ENCODE peak calls at places on chromosomes 16 and 17, in ten cellular contexts. One of them, this sample, is unnamed.
A peak's percentile ranks its signal among the peaks of the same experiment; 100 is the strongest.

GRCh38 chr17:14307560-14308024 is 6.7 kb downstream of the HS3ST3B1 start:
- DNase-seq in endothelial cell of umbilical vein: no peak
- DNase-seq in activated gamma-delta T cell treated with anti-CD3 and anti-CD28 coated beads, Interleukin-2, amount 50 U/mL, for 16 hours: no peak
- DNase-seq in hypothalamus: no peak
- DNase-seq in nucleus accumbens: no peak
- DNase-seq in stimulated activated CD4-positive, alpha-beta T cell treated with anti-CD3 and anti-CD28 coated beads, Interleukin-4, amount 100 ng/mL, for 4 hours: no peak
- DNase-seq in activated CD4-positive, alpha-beta T cell treated with anti-CD3 and anti-CD28 coated beads, Interleukin-2, amount 10 ng/mL, durations not matched to agents 7 days and 5 days: no peak
- DNase-seq in lung: no peak
- DNase-seq in AG08396: peak; percentile 77
- DNase-seq in tibial artery: no peak
- DNase-seq in this sample: no peak

GRCh38 chr16:84982434-84982833 is 28.9 kb downstream of the ZDHHC7 start:
- DNase-seq in activated CD4-positive, alpha-beta T cell treated with anti-CD3 and anti-CD28 coated beads, Interleukin-2, amount 10 ng/mL, durations not matched to agents 7 days and 5 days: no peak
- DNase-seq in hypothalamus: no peak
- DNase-seq in activated gamma-delta T cell treated with anti-CD3 and anti-CD28 coated beads, Interleukin-2, amount 50 U/mL, for 16 hours: no peak
- DNase-seq in lung: no peak
- DNase-seq in nucleus accumbens: no peak
- DNase-seq in AG08396: no peak
- DNase-seq in stimulated activated CD4-positive, alpha-beta T cell treated with anti-CD3 and anti-CD28 coated beads, Interleukin-4, amount 100 ng/mL, for 4 hours: no peak
- DNase-seq in endothelial cell of umbilical vein: no peak
- DNase-seq in tibial artery: no peak
- DNase-seq in this sample: no peak

GRCh38 chr17:31467502-31468256 is 76.2 kb downstream of the RAB11FIP4 start:
- DNase-seq in tibial artery: no peak
- DNase-seq in lung: no peak
- DNase-seq in endothelial cell of umbilical vein: peak; percentile 53
- DNase-seq in activated gamma-delta T cell treated with anti-CD3 and anti-CD28 coated beads, Interleukin-2, amount 50 U/mL, for 16 hours: no peak
- DNase-seq in activated CD4-positive, alpha-beta T cell treated with anti-CD3 and anti-CD28 coated beads, Interleukin-2, amount 10 ng/mL, durations not matched to agents 7 days and 5 days: no peak
- DNase-seq in stimulated activated CD4-positive, alpha-beta T cell treated with anti-CD3 and anti-CD28 coated beads, Interleukin-4, amount 100 ng/mL, for 4 hours: no peak
- DNase-seq in hypothalamus: peak; percentile 61
- DNase-seq in nucleus accumbens: no peak
- DNase-seq in AG08396: no peak
- DNase-seq in this sample: peak; percentile 69

GRCh38 chr17:59311051-59311468 is 20.4 kb upstream of the YPEL2 start:
- DNase-seq in hypothalamus: peak; percentile 3
- DNase-seq in activated gamma-delta T cell treated with anti-CD3 and anti-CD28 coated beads, Interleukin-2, amount 50 U/mL, for 16 hours: peak; percentile 13
- DNase-seq in stimulated activated CD4-positive, alpha-beta T cell treated with anti-CD3 and anti-CD28 coated beads, Interleukin-4, amount 100 ng/mL, for 4 hours: peak; percentile 25
- DNase-seq in lung: peak; percentile 35
- DNase-seq in nucleus accumbens: no peak
- DNase-seq in endothelial cell of umbilical vein: peak; percentile 79
- DNase-seq in tibial artery: peak; percentile 41
- DNase-seq in activated CD4-positive, alpha-beta T cell treated with anti-CD3 and anti-CD28 coated beads, Interleukin-2, amount 10 ng/mL, durations not matched to agents 7 days and 5 days: peak; percentile 63
- DNase-seq in AG08396: peak; percentile 69
- DNase-seq in this sample: peak; percentile 36

GRCh38 chr17:921161-921560 is 58.4 kb downstream of the NXN start:
- DNase-seq in AG08396: no peak
- DNase-seq in lung: peak; percentile 35
- DNase-seq in nucleus accumbens: no peak
- DNase-seq in activated gamma-delta T cell treated with anti-CD3 and anti-CD28 coated beads, Interleukin-2, amount 50 U/mL, for 16 hours: no peak
- DNase-seq in tibial artery: no peak
- DNase-seq in activated CD4-positive, alpha-beta T cell treated with anti-CD3 and anti-CD28 coated beads, Interleukin-2, amount 10 ng/mL, durations not matched to agents 7 days and 5 days: no peak
- DNase-seq in hypothalamus: no peak
- DNase-seq in endothelial cell of umbilical vein: no peak
- DNase-seq in stimulated activated CD4-positive, alpha-beta T cell treated with anti-CD3 and anti-CD28 coated beads, Interleukin-4, amount 100 ng/mL, for 4 hours: no peak
- DNase-seq in this sample: no peak

GRCh38 chr16:29745853-29746345 is at the start of gene C16orf54:
- DNase-seq in stimulated activated CD4-positive, alpha-beta T cell treated with anti-CD3 and anti-CD28 coated beads, Interleukin-4, amount 100 ng/mL, for 4 hours: peak; percentile 80
- DNase-seq in activated gamma-delta T cell treated with anti-CD3 and anti-CD28 coated beads, Interleukin-2, amount 50 U/mL, for 16 hours: peak; percentile 87
- DNase-seq in lung: peak; percentile 81
- DNase-seq in nucleus accumbens: no peak
- DNase-seq in AG08396: no peak
- DNase-seq in hypothalamus: peak; percentile 3
- DNase-seq in endothelial cell of umbilical vein: no peak
- DNase-seq in activated CD4-positive, alpha-beta T cell treated with anti-CD3 and anti-CD28 coated beads, Interleukin-2, amount 10 ng/mL, durations not matched to agents 7 days and 5 days: peak; percentile 99
- DNase-seq in tibial artery: peak; percentile 47
- DNase-seq in this sample: no peak

GRCh38 chr16:21950782-21951521 is 2.2 kb upstream of the UQCRC2 start:
- DNase-seq in nucleus accumbens: no peak
- DNase-seq in lung: no peak
- DNase-seq in tibial artery: no peak
- DNase-seq in activated CD4-positive, alpha-beta T cell treated with anti-CD3 and anti-CD28 coated beads, Interleukin-2, amount 10 ng/mL, durations not matched to agents 7 days and 5 days: peak; percentile 25
- DNase-seq in AG08396: peak; percentile 26
- DNase-seq in stimulated activated CD4-positive, alpha-beta T cell treated with anti-CD3 and anti-CD28 coated beads, Interleukin-4, amount 100 ng/mL, for 4 hours: no peak
- DNase-seq in activated gamma-delta T cell treated with anti-CD3 and anti-CD28 coated beads, Interleukin-2, amount 50 U/mL, for 16 hours: no peak
- DNase-seq in hypothalamus: no peak
- DNase-seq in endothelial cell of umbilical vein: peak; percentile 48
- DNase-seq in this sample: no peak

GRCh38 chr17:57657211-57657610 is 87.9 kb downstream of the CCDC182 start:
- DNase-seq in activated gamma-delta T cell treated with anti-CD3 and anti-CD28 coated beads, Interleukin-2, amount 50 U/mL, for 16 hours: no peak
- DNase-seq in AG08396: no peak
- DNase-seq in nucleus accumbens: no peak
- DNase-seq in endothelial cell of umbilical vein: no peak
- DNase-seq in hypothalamus: no peak
- DNase-seq in tibial artery: no peak
- DNase-seq in activated CD4-positive, alpha-beta T cell treated with anti-CD3 and anti-CD28 coated beads, Interleukin-2, amount 10 ng/mL, durations not matched to agents 7 days and 5 days: no peak
- DNase-seq in stimulated activated CD4-positive, alpha-beta T cell treated with anti-CD3 and anti-CD28 coated beads, Interleukin-4, amount 100 ng/mL, for 4 hours: no peak
- DNase-seq in lung: no peak
- DNase-seq in this sample: no peak

GRCh38 chr17:41284043-41284442 is 8.5 kb downstream of the KRTAP9-7 start:
- DNase-seq in tibial artery: no peak
- DNase-seq in lung: no peak
- DNase-seq in hypothalamus: no peak
- DNase-seq in stimulated activated CD4-positive, alpha-beta T cell treated with anti-CD3 and anti-CD28 coated beads, Interleukin-4, amount 100 ng/mL, for 4 hours: no peak
- DNase-seq in activated gamma-delta T cell treated with anti-CD3 and anti-CD28 coated beads, Interleukin-2, amount 50 U/mL, for 16 hours: no peak
- DNase-seq in activated CD4-positive, alpha-beta T cell treated with anti-CD3 and anti-CD28 coated beads, Interleukin-2, amount 10 ng/mL, durations not matched to agents 7 days and 5 days: no peak
- DNase-seq in endothelial cell of umbilical vein: peak; percentile 0
- DNase-seq in AG08396: no peak
- DNase-seq in nucleus accumbens: no peak
- DNase-seq in this sample: no peak

GRCh38 chr16:24853830-24854229 is 8.1 kb downstream of the SLC5A11 start:
- DNase-seq in stimulated activated CD4-positive, alpha-beta T cell treated with anti-CD3 and anti-CD28 coated beads, Interleukin-4, amount 100 ng/mL, for 4 hours: no peak
- DNase-seq in AG08396: peak; percentile 37
- DNase-seq in tibial artery: no peak
- DNase-seq in hypothalamus: peak; percentile 52
- DNase-seq in endothelial cell of umbilical vein: peak; percentile 63
- DNase-seq in activated CD4-positive, alpha-beta T cell treated with anti-CD3 and anti-CD28 coated beads, Interleukin-2, amount 10 ng/mL, durations not matched to agents 7 days and 5 days: no peak
- DNase-seq in lung: no peak
- DNase-seq in activated gamma-delta T cell treated with anti-CD3 and anti-CD28 coated beads, Interleukin-2, amount 50 U/mL, for 16 hours: no peak
- DNase-seq in nucleus accumbens: no peak
- DNase-seq in this sample: peak; percentile 68

GRCh38 chr17:8189041-8189710 is 804 bp downstream of the BORCS6 start:
- DNase-seq in activated CD4-positive, alpha-beta T cell treated with anti-CD3 and anti-CD28 coated beads, Interleukin-2, amount 10 ng/mL, durations not matched to agents 7 days and 5 days: no peak
- DNase-seq in lung: no peak
- DNase-seq in nucleus accumbens: no peak
- DNase-seq in tibial artery: no peak
- DNase-seq in endothelial cell of umbilical vein: peak; percentile 37
- DNase-seq in stimulated activated CD4-positive, alpha-beta T cell treated with anti-CD3 and anti-CD28 coated beads, Interleukin-4, amount 100 ng/mL, for 4 hours: peak; percentile 7
- DNase-seq in AG08396: no peak
- DNase-seq in activated gamma-delta T cell treated with anti-CD3 and anti-CD28 coated beads, Interleukin-2, amount 50 U/mL, for 16 hours: no peak
- DNase-seq in hypothalamus: peak; percentile 31
- DNase-seq in this sample: no peak

GRCh38 chr17:64472564-64472963 is 23.6 kb downstream of the MILR1 start:
- DNase-seq in hypothalamus: no peak
- DNase-seq in activated CD4-positive, alpha-beta T cell treated with anti-CD3 and anti-CD28 coated beads, Interleukin-2, amount 10 ng/mL, durations not matched to agents 7 days and 5 days: no peak
- DNase-seq in AG08396: no peak
- DNase-seq in activated gamma-delta T cell treated with anti-CD3 and anti-CD28 coated beads, Interleukin-2, amount 50 U/mL, for 16 hours: no peak
- DNase-seq in tibial artery: no peak
- DNase-seq in stimulated activated CD4-positive, alpha-beta T cell treated with anti-CD3 and anti-CD28 coated beads, Interleukin-4, amount 100 ng/mL, for 4 hours: no peak
- DNase-seq in lung: no peak
- DNase-seq in nucleus accumbens: no peak
- DNase-seq in endothelial cell of umbilical vein: no peak
- DNase-seq in this sample: no peak

GRCh38 chr16:78993342-78993741 is 607.2 kb downstream of the MAF start:
- DNase-seq in tibial artery: no peak
- DNase-seq in AG08396: no peak
- DNase-seq in hypothalamus: no peak
- DNase-seq in lung: no peak
- DNase-seq in stimulated activated CD4-positive, alpha-beta T cell treated with anti-CD3 and anti-CD28 coated beads, Interleukin-4, amount 100 ng/mL, for 4 hours: no peak
- DNase-seq in activated gamma-delta T cell treated with anti-CD3 and anti-CD28 coated beads, Interleukin-2, amount 50 U/mL, for 16 hours: no peak
- DNase-seq in endothelial cell of umbilical vein: no peak
- DNase-seq in nucleus accumbens: no peak
- DNase-seq in activated CD4-positive, alpha-beta T cell treated with anti-CD3 and anti-CD28 coated beads, Interleukin-2, amount 10 ng/mL, durations not matched to agents 7 days and 5 days: no peak
- DNase-seq in this sample: no peak

GRCh38 chr16:4487955-4488481 is 11.8 kb downstream of the HMOX2 start:
- DNase-seq in lung: no peak
- DNase-seq in endothelial cell of umbilical vein: peak; percentile 76
- DNase-seq in stimulated activated CD4-positive, alpha-beta T cell treated with anti-CD3 and anti-CD28 coated beads, Interleukin-4, amount 100 ng/mL, for 4 hours: no peak
- DNase-seq in AG08396: no peak
- DNase-seq in tibial artery: no peak
- DNase-seq in activated CD4-positive, alpha-beta T cell treated with anti-CD3 and anti-CD28 coated beads, Interleukin-2, amount 10 ng/mL, durations not matched to agents 7 days and 5 days: no peak
- DNase-seq in nucleus accumbens: no peak
- DNase-seq in hypothalamus: no peak
- DNase-seq in activated gamma-delta T cell treated with anti-CD3 and anti-CD28 coated beads, Interleukin-2, amount 50 U/mL, for 16 hours: no peak
- DNase-seq in this sample: no peak

GRCh38 chr16:81797443-81797842 is 18.4 kb downstream of the PLCG2 start:
- DNase-seq in endothelial cell of umbilical vein: no peak
- DNase-seq in activated gamma-delta T cell treated with anti-CD3 and anti-CD28 coated beads, Interleukin-2, amount 50 U/mL, for 16 hours: no peak
- DNase-seq in nucleus accumbens: no peak
- DNase-seq in tibial artery: no peak
- DNase-seq in AG08396: no peak
- DNase-seq in activated CD4-positive, alpha-beta T cell treated with anti-CD3 and anti-CD28 coated beads, Interleukin-2, amount 10 ng/mL, durations not matched to agents 7 days and 5 days: no peak
- DNase-seq in lung: no peak
- DNase-seq in hypothalamus: no peak
- DNase-seq in stimulated activated CD4-positive, alpha-beta T cell treated with anti-CD3 and anti-CD28 coated beads, Interleukin-4, amount 100 ng/mL, for 4 hours: no peak
- DNase-seq in this sample: no peak

GRCh38 chr17:31197991-31198390 is 99.0 kb downstream of the OMG start:
- DNase-seq in tibial artery: no peak
- DNase-seq in endothelial cell of umbilical vein: no peak
- DNase-seq in nucleus accumbens: no peak
- DNase-seq in activated CD4-positive, alpha-beta T cell treated with anti-CD3 and anti-CD28 coated beads, Interleukin-2, amount 10 ng/mL, durations not matched to agents 7 days and 5 days: no peak
- DNase-seq in lung: no peak
- DNase-seq in AG08396: no peak
- DNase-seq in hypothalamus: no peak
- DNase-seq in stimulated activated CD4-positive, alpha-beta T cell treated with anti-CD3 and anti-CD28 coated beads, Interleukin-4, amount 100 ng/mL, for 4 hours: no peak
- DNase-seq in activated gamma-delta T cell treated with anti-CD3 and anti-CD28 coated beads, Interleukin-2, amount 50 U/mL, for 16 hours: no peak
- DNase-seq in this sample: no peak